ENCODE peak calls at places on chromosomes 6 and 20, in eight cellular contexts. L is AG04450, E is astrocyte of the spinal cord, N is colonic mucosa, F is lower leg skin, W is HFFc6, R is psoas muscle, U is fibroblast of pulmonary artery. Y is an unnamed sample.

GRCh38 chr20:8837396-8837795 is 231.5 kb upstream of the PLCB4 start:
- DNase-seq in L (peak), E (peak), N (no peak), F (no peak), W (peak), R (no peak), U (peak), Y (no peak)

GRCh38 chr6:43951063-43951755 is 176.0 kb downstream of the MRPL14 start:
- DNase-seq in L (no peak), E (no peak), N (peak), F (peak), W (no peak), R (peak), U (peak), Y (no peak)

GRCh38 chr6:104855507-104855906 is 4.2 kb downstream of the HACE1 start:
- DNase-seq in L (no peak), E (peak), N (no peak), F (no peak), W (peak), R (no peak), U (peak), Y (no peak)

GRCh38 chr6:144314562-144314961 is 29.4 kb downstream of the UTRN start:
- DNase-seq in L (no peak), E (no peak), N (no peak), F (no peak), W (no peak), R (no peak), U (no peak), Y (no peak)

GRCh38 chr20:31760457-31761240 is 21.6 kb downstream of the TPX2 start:
- DNase-seq in L (peak), E (peak), N (no peak), F (no peak), W (peak), R (no peak), U (peak), Y (no peak)

GRCh38 chr6:144578385-144579350 is 293.5 kb downstream of the UTRN start:
- DNase-seq in L (no peak), E (no peak), N (no peak), F (no peak), W (peak), R (no peak), U (peak), Y (no peak)

GRCh38 chr20:52242237-52243230 is 51.0 kb upstream of the ZFP64 start:
- DNase-seq in L (no peak), E (peak), N (no peak), F (no peak), W (peak), R (no peak), U (peak), Y (peak)

GRCh38 chr20:62449951-62450815 is 22.8 kb upstream of the RBBP8NL start:
- DNase-seq in L (no peak), E (no peak), N (peak), F (no peak), W (no peak), R (no peak), U (no peak), Y (no peak)

GRCh38 chr6:44478591-44479254 is 91.2 kb downstream of the CDC5L start:
- DNase-seq in L (no peak), E (no peak), N (no peak), F (no peak), W (no peak), R (no peak), U (no peak), Y (no peak)

GRCh38 chr6:38169826-38170526 is 350.4 kb downstream of the ZFAND3 start:
- DNase-seq in L (no peak), E (no peak), N (peak), F (no peak), W (no peak), R (no peak), U (no peak), Y (no peak)

GRCh38 chr6:52590634-52590985 is 13.8 kb upstream of the TRAM2 start:
- DNase-seq in L (no peak), E (no peak), N (no peak), F (peak), W (peak), R (no peak), U (peak), Y (no peak)

GRCh38 chr20:47241345-47241781 is 115.1 kb downstream of the ZMYND8 start:
- DNase-seq in L (peak), E (peak), N (no peak), F (no peak), W (no peak), R (no peak), U (peak), Y (no peak)

GRCh38 chr6:21946298-21946783 is 350.5 kb downstream of the PRL start:
- DNase-seq in L (peak), E (peak), N (no peak), F (no peak), W (peak), R (no peak), U (peak), Y (no peak)

GRCh38 chr6:162251257-162251656 is 476.3 kb downstream of the PRKN start:
- DNase-seq in L (no peak), E (no peak), N (no peak), F (no peak), W (no peak), R (no peak), U (no peak), Y (no peak)

GRCh38 chr6:119278625-119279024 is 70.9 kb downstream of the MAN1A1 start:
- DNase-seq in L (no peak), E (no peak), N (no peak), F (no peak), W (no peak), R (no peak), U (no peak), Y (no peak)

GRCh38 chr6:3616565-3617176 is 134.8 kb downstream of the PXDC1 start:
- DNase-seq in L (no peak), E (no peak), N (no peak), F (peak), W (no peak), R (no peak), U (no peak), Y (no peak)

GRCh38 chr6:68139130-68139529 is 496.0 kb upstream of the ADGRB3 start:
- DNase-seq in L (no peak), E (no peak), N (no peak), F (no peak), W (no peak), R (no peak), U (no peak), Y (no peak)

GRCh38 chr6:55033021-55033546 is 141.2 kb upstream of the HCRTR2 start:
- DNase-seq in L (no peak), E (no peak), N (no peak), F (no peak), W (no peak), R (no peak), U (no peak), Y (no peak)

GRCh38 chr20:9177278-9177677 is 108.4 kb downstream of the PLCB4 start:
- DNase-seq in L (no peak), E (no peak), N (no peak), F (no peak), W (no peak), R (no peak), U (no peak), Y (no peak)

GRCh38 chr6:167141667-167142432 is 15.9 kb downstream of the GPR31 start:
- DNase-seq in L (no peak), E (peak), N (peak), F (no peak), W (no peak), R (no peak), U (peak), Y (peak)

GRCh38 chr6:72724545-72724944 is 102.7 kb downstream of the KCNQ5 start:
- DNase-seq in L (no peak), E (peak), N (no peak), F (no peak), W (no peak), R (no peak), U (no peak), Y (peak)

GRCh38 chr6:32148722-32149576 is 2.8 kb downstream of the PRRT1 start:
- DNase-seq in L (no peak), E (peak), N (peak), F (peak), W (no peak), R (peak), U (no peak), Y (no peak)

GRCh38 chr6:167717455-167717854 is 109.3 kb upstream of the AFDN start:
- DNase-seq in L (no peak), E (no peak), N (no peak), F (no peak), W (no peak), R (no peak), U (no peak), Y (no peak)

GRCh38 chr6:45756611-45757010 is 259.0 kb downstream of the CLIC5 start:
- DNase-seq in L (no peak), E (no peak), N (no peak), F (no peak), W (no peak), R (no peak), U (no peak), Y (no peak)

GRCh38 chr6:141540207-141540606 is 592.5 kb upstream of the GJE1 start:
- DNase-seq in L (no peak), E (no peak), N (no peak), F (no peak), W (no peak), R (no peak), U (no peak), Y (no peak)

GRCh38 chr6:8017276-8017701 is 46.9 kb downstream of the BLOC1S5 start:
- DNase-seq in L (no peak), E (peak), N (no peak), F (no peak), W (no peak), R (no peak), U (no peak), Y (peak)

GRCh38 chr6:89237158-89237557 is 20.0 kb upstream of the GABRR1 start:
- DNase-seq in L (no peak), E (no peak), N (no peak), F (no peak), W (no peak), R (no peak), U (no peak), Y (no peak)

GRCh38 chr6:7413151-7413823 is 23.7 kb downstream of the RIOK1 start:
- DNase-seq in L (no peak), E (peak), N (no peak), F (no peak), W (no peak), R (no peak), U (no peak), Y (no peak)

GRCh38 chr6:112639436-112639835 is 292.3 kb downstream of the RFPL4B start:
- DNase-seq in L (peak), E (peak), N (no peak), F (no peak), W (peak), R (no peak), U (peak), Y (no peak)

DNA sequence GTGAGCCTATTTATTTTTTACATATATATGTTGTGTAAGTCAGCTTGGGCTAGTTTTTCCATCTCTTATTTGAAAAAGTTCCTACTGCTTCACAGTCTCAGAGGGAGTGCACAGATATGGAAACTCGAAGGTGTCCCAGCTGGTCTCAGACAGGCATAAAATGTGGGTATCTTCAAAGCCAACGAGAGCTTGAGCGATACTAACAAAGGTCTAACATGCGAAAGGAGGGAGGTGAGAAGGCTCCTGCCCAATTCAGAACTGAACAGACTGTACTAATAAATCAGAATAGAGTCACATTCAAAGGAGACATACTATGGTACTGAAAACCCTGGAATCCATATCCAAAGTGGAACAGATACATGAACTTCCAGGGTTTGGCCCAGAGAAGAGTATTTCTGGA is 113.0 kb downstream of the PREX1 start:
- DNase-seq in L (no peak), E (no peak), N (no peak), F (no peak), W (no peak), R (no peak), U (no peak), Y (no peak)
- TF ChIP-seq CTCF in L (no peak), E (no peak), N (no peak), F (no peak), W (no peak), R (no peak), U (no peak), Y (no peak)

DNA sequence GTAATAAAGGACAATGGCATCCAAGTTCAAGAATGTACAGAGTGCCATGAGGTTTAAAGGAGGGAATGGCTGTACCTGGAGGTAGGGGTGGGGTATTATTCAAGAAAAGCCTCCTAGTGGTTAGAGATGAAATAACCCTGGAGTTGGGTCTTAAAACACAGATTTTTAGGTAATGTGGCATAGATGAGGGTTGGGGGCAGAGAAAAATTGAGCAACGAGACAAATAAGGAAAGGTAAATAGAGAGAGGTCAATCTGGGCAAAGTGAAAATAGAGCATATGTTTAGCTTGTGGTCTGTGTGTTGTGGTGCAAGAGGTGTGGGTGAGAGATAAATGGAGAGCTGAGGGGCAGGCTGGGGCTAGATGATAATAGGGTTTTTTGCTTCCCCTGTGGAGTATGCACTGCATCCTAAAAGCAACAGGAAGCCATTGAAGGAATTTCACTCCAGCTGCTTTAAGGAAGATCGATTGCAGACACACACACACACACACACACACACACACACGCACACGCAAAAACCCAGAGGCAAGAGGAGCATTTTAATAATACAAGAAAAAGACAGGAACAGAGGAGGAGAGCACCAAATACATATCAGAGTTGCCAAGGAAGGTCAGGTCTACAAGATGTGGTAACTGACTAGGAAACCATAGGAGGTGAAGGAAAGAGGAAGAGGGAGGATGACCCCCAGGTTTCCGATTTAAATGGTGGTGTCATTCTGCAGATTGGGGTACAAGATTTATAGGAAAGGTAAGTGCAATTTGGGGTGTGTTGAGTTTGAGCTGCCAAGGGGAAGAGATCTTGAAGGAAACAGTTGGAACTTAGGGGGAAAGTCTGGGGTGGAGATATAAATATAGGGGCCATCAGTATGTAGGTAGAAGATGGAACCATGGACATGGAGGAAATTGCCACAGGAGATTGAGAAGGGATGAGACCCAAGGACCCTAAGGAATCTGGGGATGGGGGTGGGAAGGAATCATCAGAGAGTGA is 31.3 kb upstream of the ADGRF1 start:
- DNase-seq in L (no peak), E (no peak), N (no peak), F (no peak), W (no peak), R (no peak), U (no peak), Y (no peak)
- TF ChIP-seq CTCF in L (peak), E (peak), N (no peak), F (peak), W (peak), R (no peak), U (peak), Y (no peak)

GRCh38 chr6:41228616-41229015 is 467 bp downstream of the TREML4 start:
- DNase-seq in L (no peak), E (no peak), N (no peak), F (no peak), W (no peak), R (no peak), U (peak), Y (no peak)
- TF ChIP-seq CTCF in L (no peak), E (no peak), N (no peak), F (no peak), W (no peak), R (no peak), U (no peak), Y (peak)

GRCh38 chr6:12467706-12468670 is 177.8 kb downstream of the EDN1 start:
- DNase-seq in L (no peak), E (no peak), N (no peak), F (no peak), W (no peak), R (no peak), U (peak), Y (no peak)
- TF ChIP-seq CTCF in L (no peak), E (no peak), N (no peak), F (no peak), W (no peak), R (no peak), U (no peak), Y (no peak)

GRCh38 chr6:26545617-26546016 is 7.5 kb downstream of the HMGN4 start:
- DNase-seq in L (no peak), E (no peak), N (no peak), F (no peak), W (no peak), R (no peak), U (no peak), Y (no peak)

GRCh38 chr6:26544473-26544872 is 6.3 kb downstream of the HMGN4 start:
- DNase-seq in L (no peak), E (no peak), N (no peak), F (no peak), W (no peak), R (no peak), U (no peak), Y (no peak)

GRCh38 chr6:26538936-26539615 is 910 bp downstream of the HMGN4 start:
- DNase-seq in L (no peak), E (no peak), N (no peak), F (no peak), W (no peak), R (no peak), U (no peak), Y (no peak)

GRCh38 chr6:26538572-26538902 is 371 bp downstream of the HMGN4 start:
- DNase-seq in L (no peak), E (no peak), N (no peak), F (peak), W (no peak), R (no peak), U (no peak), Y (no peak)

DNA sequence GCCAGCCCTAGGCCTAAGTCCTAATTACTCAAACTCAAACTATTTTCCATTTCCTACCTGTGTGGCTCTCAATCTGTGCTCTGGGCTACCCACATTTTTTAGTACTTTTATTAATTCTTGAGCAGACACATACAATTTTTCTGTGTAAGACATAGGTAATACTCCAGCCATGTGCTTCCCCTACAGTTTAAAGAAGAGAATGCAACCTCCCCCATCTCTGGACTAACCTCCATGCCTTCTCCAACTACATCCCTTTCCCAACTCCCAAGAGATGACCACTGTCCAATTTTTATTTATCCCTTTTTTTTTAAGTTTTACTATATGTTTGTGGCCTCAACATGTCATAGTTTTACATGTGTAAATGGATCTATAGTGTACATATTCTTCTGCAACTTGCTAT is 5.8 kb downstream of the HMGN4 start:
- DNase-seq in L (no peak), E (no peak), N (no peak), F (no peak), W (no peak), R (no peak), U (peak), Y (no peak)
- TF ChIP-seq CTCF in L (peak), E (peak), N (no peak), F (no peak), W (peak), R (peak), U (peak), Y (peak)

DNA sequence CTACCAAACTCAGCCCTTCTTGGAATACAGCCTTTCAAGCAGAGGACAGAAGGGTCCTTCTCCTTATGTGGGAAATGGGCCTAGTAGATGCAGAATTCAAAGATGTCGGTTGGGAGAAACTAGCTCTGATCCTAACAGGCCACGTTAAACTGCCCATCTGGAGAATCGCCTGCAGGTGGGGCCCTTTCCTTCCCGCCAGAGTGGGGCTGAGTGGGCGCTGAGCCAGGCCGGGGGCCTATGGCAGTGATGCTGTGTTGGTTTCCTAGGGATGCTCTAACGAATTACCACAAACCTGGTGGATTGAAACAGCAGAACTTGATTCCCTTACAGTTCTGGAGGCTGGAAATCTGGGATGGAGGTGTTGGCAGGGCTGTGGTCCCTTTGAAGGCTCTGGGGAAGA is 9.1 kb downstream of the MAPK13 start:
- DNase-seq in L (no peak), E (no peak), N (no peak), F (no peak), W (no peak), R (peak), U (peak), Y (no peak)
- TF ChIP-seq CTCF in L (peak), E (peak), N (no peak), F (no peak), W (peak), R (no peak), U (peak), Y (no peak)

Y was measured in GM10248.